ENCODE peak calls at places on chromosomes 11 and 22, in seven cellular contexts. K is A549, J is spleen, L is ovary, M is K562, A is NB4, R is transverse colon. S is an unnamed sample.

GRCh38 chr22:47630741-47631534 is 868.5 kb downstream of the TBC1D22A start:
- DNase-seq in K (no peak), A (no peak), J (no peak), R (no peak), L (no peak), M (no peak), S (peak; percentile 11)

GRCh38 chr11:126530416-126530815 is 174.9 kb downstream of the ST3GAL4 start:
- DNase-seq in M (no peak), A (no peak), R (no peak), J (peak; percentile 54), K (no peak), L (no peak), S (no peak)

GRCh38 chr22:29385748-29386147 is 2.6 kb downstream of the AP1B1 start:
- DNase-seq in R (peak; percentile 44), K (no peak), A (peak; percentile 32), M (no peak), L (no peak), J (peak; percentile 83), S (no peak)

GRCh38 chr11:113876074-113876797 is 864 bp upstream of the USP28 start:
- DNase-seq in K (no peak), M (no peak), R (peak; percentile 12), L (peak; percentile 39), A (peak; percentile 72), J (peak; percentile 87), S (no peak)

GRCh38 chr11:90222459-90223247 is at the start of gene CHORDC1:
- DNase-seq in J (peak; percentile 97), A (peak; percentile 94), R (peak; percentile 96), K (peak; percentile 89), L (peak; percentile 88), M (peak; percentile 73), S (peak; percentile 40)

GRCh38 chr11:110479070-110479444 is 49.3 kb downstream of the FDX1 start:
- DNase-seq in M (no peak), J (no peak), K (no peak), A (peak; percentile 81), R (no peak), L (no peak), S (no peak)

GRCh38 chr11:28231475-28231874 is 123.3 kb downstream of the METTL15 start:
- DNase-seq in L (no peak), M (no peak), J (no peak), K (peak; percentile 7), R (no peak), A (no peak), S (no peak)

GRCh38 chr22:23216331-23217170 is 36.2 kb downstream of the BCR start:
- DNase-seq in M (peak; percentile 54), L (no peak), K (no peak), R (no peak), J (peak; percentile 77), A (peak; percentile 93), S (no peak)

GRCh38 chr22:37601540-37602442 is 6.8 kb upstream of the GGA1 start:
- DNase-seq in K (peak; percentile 30), J (no peak), M (no peak), L (no peak), A (peak; percentile 96), R (peak; percentile 69), S (peak; percentile 48)

GRCh38 chr11:8566613-8567210 is 27.3 kb downstream of the STK33 start:
- DNase-seq in A (peak; percentile 48), K (peak; percentile 44), M (peak; percentile 8), R (peak; percentile 12), J (no peak), L (no peak), S (no peak)

GRCh38 chr11:46846510-46846830 is 390 bp upstream of the CKAP5 start:
- DNase-seq in R (no peak), M (no peak), K (no peak), L (no peak), J (no peak), A (no peak), S (no peak)

GRCh38 chr11:46845440-46845739 is 690 bp downstream of the CKAP5 start:
- DNase-seq in R (no peak), L (no peak), K (no peak), M (no peak), A (no peak), J (no peak), S (no peak)

GRCh38 chr11:46849631-46850030 is 3.6 kb upstream of the CKAP5 start:
- DNase-seq in R (no peak), K (no peak), L (no peak), J (no peak), A (no peak), M (no peak), S (no peak)

GRCh38 chr11:46850829-46851380 is 4.8 kb upstream of the CKAP5 start:
- DNase-seq in J (no peak), L (no peak), R (no peak), K (no peak), A (no peak), M (no peak), S (no peak)

DNA sequence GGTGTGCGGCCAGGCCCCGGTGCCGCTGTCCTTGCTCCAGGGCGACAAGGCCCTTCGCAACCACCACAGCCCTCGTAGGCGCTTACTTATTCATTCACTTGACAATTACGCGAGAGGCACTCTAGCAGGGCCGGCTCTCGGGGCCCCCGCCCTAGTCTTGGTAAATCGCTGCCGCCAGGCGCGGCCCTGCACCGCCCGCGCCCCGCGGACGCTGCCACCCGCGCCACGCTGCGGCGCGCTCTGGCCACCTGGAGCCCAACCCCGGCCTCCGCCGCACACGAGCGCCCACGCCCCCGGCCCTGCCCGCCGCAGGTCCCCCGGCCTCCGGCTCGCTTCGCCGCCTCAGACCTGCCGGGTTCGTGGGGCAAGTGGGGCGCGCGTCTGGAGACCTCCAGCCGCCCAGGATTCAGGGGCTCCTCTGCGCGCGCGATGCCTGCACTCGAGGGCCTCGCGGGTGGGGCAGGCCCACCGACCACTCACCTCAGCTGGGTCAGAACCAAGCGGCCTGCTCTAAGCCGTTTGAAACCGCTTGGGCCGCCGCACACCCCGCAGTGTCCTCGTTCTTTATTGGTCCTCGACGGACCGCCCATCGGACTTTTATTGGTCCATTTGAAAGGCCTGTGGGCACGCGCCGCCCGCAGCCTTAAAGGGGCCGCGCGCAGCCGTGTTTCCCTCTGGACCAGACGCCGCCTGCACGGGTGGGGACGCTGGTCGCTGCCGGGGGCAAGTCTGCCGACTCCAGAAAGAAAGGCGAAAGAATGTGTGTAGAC is at the start of gene CKAP5:
- DNase-seq in K (peak; percentile 92), J (peak; percentile 94), L (peak; percentile 89), A (peak; percentile 93), M (peak; percentile 94), R (peak; percentile 92), S (peak; percentile 92)
- TF ChIP-seq POLR2A in K (peak; percentile 84), J (no peak), L (peak; percentile 55), A (peak; percentile 78), M (peak; percentile 90), R (peak; percentile 56), S (peak; percentile 90)

GRCh38 chr11:14253437-14253836 is 105.5 kb downstream of the RRAS2 start:
- DNase-seq in L (peak; percentile 29), J (no peak), R (no peak), K (no peak), M (no peak), A (no peak), S (no peak)
- TF ChIP-seq POLR2A in L (no peak), J (no peak), R (no peak), K (no peak), M (no peak), A (no peak), S (no peak)

GRCh38 chr11:14258177-14258935 is 100.6 kb downstream of the RRAS2 start:
- DNase-seq in L (no peak), M (no peak), R (peak; percentile 60), J (no peak), K (peak; percentile 74), A (peak; percentile 19), S (peak; percentile 26)
- TF ChIP-seq POLR2A in L (no peak), M (no peak), R (peak; percentile 51), J (no peak), K (no peak), A (no peak), S (no peak)

GRCh38 chr11:68355471-68355870 is 43.1 kb downstream of the LRP5 start:
- DNase-seq in R (no peak), L (no peak), J (no peak), K (no peak), A (no peak), M (no peak), S (no peak)

GRCh38 chr11:68353669-68354068 is 41.3 kb downstream of the LRP5 start:
- DNase-seq in A (no peak), K (no peak), L (no peak), R (no peak), M (no peak), J (no peak), S (no peak)

GRCh38 chr11:68352591-68352990 is 40.2 kb downstream of the LRP5 start:
- DNase-seq in A (no peak), R (no peak), K (peak; percentile 54), M (no peak), L (no peak), J (no peak), S (no peak)

GRCh38 chr11:68353118-68353517 is 40.7 kb downstream of the LRP5 start:
- DNase-seq in M (no peak), R (no peak), J (no peak), L (no peak), A (no peak), K (peak; percentile 35), S (no peak)

GRCh38 chr11:68354181-68354872 is 41.9 kb downstream of the LRP5 start:
- DNase-seq in A (no peak), R (peak; percentile 89), L (peak; percentile 84), M (no peak), J (no peak), K (peak; percentile 91), S (peak; percentile 99)
- TF ChIP-seq POLR2A in A (no peak), R (no peak), L (no peak), M (no peak), J (no peak), K (no peak), S (peak; percentile 22)

GRCh38 chr11:70605846-70606245 is 207.5 kb downstream of the CTTN start:
- DNase-seq in J (no peak), L (no peak), R (no peak), M (no peak), K (no peak), A (no peak), S (no peak)

GRCh38 chr11:70606951-70607330 is 208.6 kb downstream of the CTTN start:
- DNase-seq in A (no peak), R (no peak), M (no peak), J (no peak), L (no peak), K (no peak), S (no peak)

GRCh38 chr11:70608568-70609314 is 210.4 kb downstream of the CTTN start:
- DNase-seq in L (no peak), K (no peak), M (no peak), J (no peak), R (no peak), A (peak; percentile 63), S (no peak)

GRCh38 chr11:70606248-70606950 is 208.1 kb downstream of the CTTN start:
- DNase-seq in R (no peak), K (no peak), L (no peak), M (no peak), A (no peak), J (no peak), S (no peak)

DNA sequence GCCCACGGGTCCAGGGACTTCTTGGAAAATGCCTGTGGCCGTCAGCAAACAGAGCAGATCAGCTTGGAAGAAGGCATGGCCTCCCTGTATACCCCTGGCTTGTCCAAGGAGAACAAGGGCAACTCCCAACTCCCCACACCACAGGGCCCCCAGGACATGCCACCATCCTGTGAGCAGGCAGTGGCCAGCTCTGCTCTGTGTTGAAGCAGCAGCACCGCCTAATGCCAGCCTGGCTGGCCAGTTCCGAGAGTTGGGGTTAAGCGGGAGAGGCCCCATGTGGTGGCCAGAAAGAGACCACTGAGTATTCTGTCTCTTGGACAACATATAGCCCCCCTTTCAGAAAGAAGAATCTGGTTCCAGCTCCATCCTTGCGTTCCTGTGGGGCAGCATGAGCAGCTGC is 209.2 kb downstream of the CTTN start:
- DNase-seq in A (no peak), R (no peak), M (no peak), L (no peak), K (no peak), J (no peak), S (no peak)
- TF ChIP-seq POLR2A in A (no peak), R (no peak), M (no peak), L (no peak), K (no peak), J (no peak), S (no peak)